ENCODE peak calls at places on chromosomes 6 and 20, in four cellular contexts. One of them, this sample, is unnamed.
A peak's percentile ranks its signal among the peaks of the same experiment; 100 is the strongest.

GRCh38 chr6:87139236-87139635 is 16.1 kb upstream of the ZNF292 start:
- DNase-seq in spleen: no peak
- DNase-seq in SK-N-SH: peak; percentile 42
- DNase-seq in BE2C: peak; percentile 24
- DNase-seq in this sample: peak; percentile 57

GRCh38 chr20:17281478-17281877 is 54.6 kb downstream of the PCSK2 start:
- DNase-seq in BE2C: peak; percentile 57
- DNase-seq in SK-N-SH: peak; percentile 30
- DNase-seq in spleen: no peak
- DNase-seq in this sample: peak; percentile 38

GRCh38 chr20:32727663-32728062 is 15.6 kb downstream of the COMMD7 start:
- DNase-seq in BE2C: no peak
- DNase-seq in spleen: no peak
- DNase-seq in SK-N-SH: no peak
- DNase-seq in this sample: no peak

GRCh38 chr6:149933461-149933860 is 8.4 kb upstream of the ULBP2 start:
- DNase-seq in spleen: no peak
- DNase-seq in SK-N-SH: no peak
- DNase-seq in BE2C: no peak
- DNase-seq in this sample: no peak

GRCh38 chr6:158703121-158703839 is 53.4 kb downstream of the SYTL3 start:
- DNase-seq in spleen: peak; percentile 76
- DNase-seq in SK-N-SH: peak; percentile 36
- DNase-seq in BE2C: no peak
- DNase-seq in this sample: no peak

GRCh38 chr6:128807577-128807976 is 75.4 kb upstream of the LAMA2 start:
- DNase-seq in SK-N-SH: no peak
- DNase-seq in spleen: no peak
- DNase-seq in BE2C: no peak
- DNase-seq in this sample: no peak

GRCh38 chr6:105771313-105771970 is 314.7 kb upstream of the PRDM1 start:
- DNase-seq in BE2C: no peak
- DNase-seq in spleen: no peak
- DNase-seq in SK-N-SH: no peak
- DNase-seq in this sample: no peak

GRCh38 chr6:81950877-81951276 is 198.4 kb upstream of the TENT5A start:
- DNase-seq in SK-N-SH: no peak
- DNase-seq in BE2C: no peak
- DNase-seq in spleen: no peak
- DNase-seq in this sample: no peak

GRCh38 chr20:58550661-58551060 is 35.5 kb upstream of the APCDD1L start:
- DNase-seq in spleen: no peak
- DNase-seq in SK-N-SH: peak; percentile 60
- DNase-seq in BE2C: no peak
- DNase-seq in this sample: peak; percentile 26

GRCh38 chr6:105272783-105273182 is 93.0 kb upstream of the POPDC3 start:
- DNase-seq in BE2C: no peak
- DNase-seq in SK-N-SH: no peak
- DNase-seq in spleen: no peak
- DNase-seq in this sample: peak; percentile 40

GRCh38 chr6:132381381-132381780 is 19.9 kb downstream of the MOXD1 start:
- DNase-seq in SK-N-SH: no peak
- DNase-seq in spleen: no peak
- DNase-seq in BE2C: no peak
- DNase-seq in this sample: no peak

GRCh38 chr20:64143018-64143801 is 21.0 kb upstream of the MYT1 start:
- DNase-seq in spleen: peak; percentile 61
- DNase-seq in BE2C: no peak
- DNase-seq in SK-N-SH: peak; percentile 10
- DNase-seq in this sample: peak; percentile 50

GRCh38 chr6:10692965-10693538 is 1.4 kb downstream of the C6orf52 start:
- DNase-seq in spleen: no peak
- DNase-seq in SK-N-SH: no peak
- DNase-seq in BE2C: no peak
- DNase-seq in this sample: no peak

GRCh38 chr20:54361485-54361884 is 113.9 kb upstream of the DOK5 start:
- DNase-seq in SK-N-SH: no peak
- DNase-seq in spleen: no peak
- DNase-seq in BE2C: no peak
- DNase-seq in this sample: no peak

GRCh38 chr20:7694940-7695567 is 245.2 kb downstream of the HAO1 start:
- DNase-seq in BE2C: no peak
- DNase-seq in SK-N-SH: no peak
- DNase-seq in spleen: no peak
- DNase-seq in this sample: no peak

GRCh38 chr6:10522929-10523573 is 1.9 kb downstream of the GCNT2 start:
- DNase-seq in spleen: no peak
- DNase-seq in BE2C: no peak
- DNase-seq in SK-N-SH: no peak
- DNase-seq in this sample: peak; percentile 59

GRCh38 chr6:159914565-159914923 is 23.8 kb downstream of the MAS1 start:
- DNase-seq in spleen: no peak
- DNase-seq in SK-N-SH: no peak
- DNase-seq in BE2C: no peak
- DNase-seq in this sample: no peak
- H3K27me3 ChIP-seq in spleen: peaks cover 25% of the 10 kb centered on the region
- H3K27me3 ChIP-seq in SK-N-SH: peaks cover 8% of the 10 kb centered on the region
- H3K27me3 ChIP-seq in BE2C: peaks cover 10% of the 10 kb centered on the region
- H3K27me3 ChIP-seq in this sample: no peaks in the 10 kb centered on the region

DNA sequence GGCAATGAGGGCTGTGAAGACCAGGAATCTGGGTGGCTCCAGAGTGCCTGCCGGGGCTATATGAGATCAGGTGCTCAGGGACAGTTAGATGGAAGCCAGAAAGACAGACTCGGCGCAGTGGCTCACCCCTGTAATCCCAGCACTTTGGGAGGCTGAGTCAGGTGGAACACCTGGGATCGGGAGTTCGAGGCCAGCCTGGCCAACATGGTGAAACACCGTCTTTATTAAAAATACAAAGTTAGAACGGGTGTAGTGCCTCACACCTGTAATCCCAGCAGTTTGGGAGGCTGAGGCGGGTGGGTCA is 43.4 kb downstream of the BCAS4 start:
- DNase-seq in spleen: no peak
- DNase-seq in SK-N-SH: no peak
- DNase-seq in BE2C: no peak
- DNase-seq in this sample: no peak
- H3K36me3 ChIP-seq in spleen: no peaks in the 10 kb centered on the region
- H3K36me3 ChIP-seq in SK-N-SH: no peaks in the 10 kb centered on the region
- H3K36me3 ChIP-seq in BE2C: no peaks in the 10 kb centered on the region
- H3K36me3 ChIP-seq in this sample: no peaks in the 10 kb centered on the region

DNA sequence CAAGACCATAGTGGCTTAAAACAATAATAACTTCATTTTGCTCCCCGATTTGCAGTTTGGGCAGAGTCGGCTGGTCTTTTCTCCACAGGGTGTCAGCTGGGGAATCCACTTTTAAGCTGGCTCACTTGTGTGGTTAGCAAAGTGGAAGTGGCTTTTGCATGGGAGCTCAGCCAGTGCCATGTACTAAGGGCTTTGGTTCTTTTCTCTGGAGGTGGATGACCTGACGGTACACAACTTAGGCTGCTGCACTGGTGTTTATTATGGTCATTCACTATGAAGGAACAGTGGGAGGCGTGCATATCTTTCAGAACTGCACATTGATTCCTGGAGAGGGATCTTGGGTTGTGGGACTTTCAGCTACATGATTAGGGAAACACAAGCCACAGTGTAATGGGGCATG is 141.0 kb downstream of the OR2B2 start:
- DNase-seq in SK-N-SH: no peak
- DNase-seq in spleen: no peak
- DNase-seq in BE2C: no peak
- DNase-seq in this sample: no peak
- H3K4me3 ChIP-seq in SK-N-SH: no peak overlapping the region
- H3K4me3 ChIP-seq in spleen: no peak overlapping the region
- H3K4me3 ChIP-seq in BE2C: no peak overlapping the region
- H3K4me3 ChIP-seq in this sample: no peak overlapping the region

DNA sequence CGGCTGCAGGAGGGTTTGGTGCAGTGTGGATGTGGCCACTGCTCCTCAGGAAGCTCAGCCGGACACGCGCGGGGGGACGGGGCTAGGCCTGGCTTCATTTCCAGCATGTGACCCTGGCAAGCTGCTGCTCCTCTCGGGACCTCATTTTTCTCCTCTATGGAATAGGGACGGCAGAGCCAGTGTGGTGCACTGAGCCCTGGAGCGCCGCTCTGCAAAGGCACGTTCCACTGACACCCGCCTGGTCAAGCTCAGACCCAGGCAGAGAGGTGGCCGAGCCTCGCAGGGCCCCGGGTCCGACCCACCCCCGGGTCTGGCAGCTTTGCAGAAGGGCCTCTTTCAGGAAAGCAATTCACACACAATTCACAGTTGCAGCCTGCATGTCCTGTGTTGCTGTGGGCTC is 56.7 kb upstream of the SLCO4A1 start:
- DNase-seq in SK-N-SH: no peak
- DNase-seq in BE2C: no peak
- DNase-seq in spleen: no peak
- DNase-seq in this sample: no peak
- H3K27me3 ChIP-seq in SK-N-SH: no peaks in the 10 kb centered on the region
- H3K27me3 ChIP-seq in BE2C: no peaks in the 10 kb centered on the region
- H3K27me3 ChIP-seq in spleen: peaks cover 84% of the 10 kb centered on the region
- H3K27me3 ChIP-seq in this sample: no peaks in the 10 kb centered on the region

GRCh38 chr6:37812835-37813234 is 6.7 kb upstream of the ZFAND3 start:
- DNase-seq in BE2C: no peak
- DNase-seq in spleen: no peak
- DNase-seq in SK-N-SH: no peak
- DNase-seq in this sample: no peak
- H3K36me3 ChIP-seq in BE2C: no peaks in the 10 kb centered on the region
- H3K36me3 ChIP-seq in spleen: no peaks in the 10 kb centered on the region
- H3K36me3 ChIP-seq in SK-N-SH: no peaks in the 10 kb centered on the region
- H3K36me3 ChIP-seq in this sample: no peaks in the 10 kb centered on the region

DNA sequence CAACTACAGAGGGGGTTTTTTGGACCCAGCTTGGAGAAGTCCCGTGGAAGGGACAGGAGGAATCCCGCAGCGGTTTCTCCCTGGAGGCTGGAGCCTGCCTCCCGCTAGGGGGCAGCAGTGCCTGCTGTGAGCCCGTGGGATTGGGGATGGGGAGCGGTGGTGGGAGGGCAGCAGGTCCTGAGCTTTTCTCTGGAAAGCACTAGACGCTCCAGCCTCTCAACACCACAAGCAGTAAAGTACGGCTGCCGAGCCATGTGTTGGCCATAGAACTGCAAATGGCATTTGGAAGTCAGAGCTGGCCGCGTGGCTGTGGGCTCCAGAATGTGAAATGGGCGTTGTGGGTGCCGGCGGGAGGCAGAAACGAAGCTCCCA is 47.8 kb downstream of the GMPR start:
- DNase-seq in spleen: no peak
- DNase-seq in SK-N-SH: peak; percentile 72
- DNase-seq in BE2C: peak; percentile 76
- DNase-seq in this sample: peak; percentile 93
- H3K4me3 ChIP-seq in spleen: no peak overlapping the region
- H3K4me3 ChIP-seq in SK-N-SH: no peak overlapping the region
- H3K4me3 ChIP-seq in BE2C: no peak overlapping the region
- H3K4me3 ChIP-seq in this sample: peak overlapping the region; percentile 10

GRCh38 chr6:26115226-26115625 is 28.0 kb downstream of the HFE start:
- DNase-seq in spleen: no peak
- DNase-seq in BE2C: no peak
- DNase-seq in SK-N-SH: no peak
- DNase-seq in this sample: no peak
- H3K27me3 ChIP-seq in spleen: no peaks in the 10 kb centered on the region
- H3K27me3 ChIP-seq in BE2C: no peaks in the 10 kb centered on the region
- H3K27me3 ChIP-seq in SK-N-SH: no peaks in the 10 kb centered on the region
- H3K27me3 ChIP-seq in this sample: no peaks in the 10 kb centered on the region

DNA sequence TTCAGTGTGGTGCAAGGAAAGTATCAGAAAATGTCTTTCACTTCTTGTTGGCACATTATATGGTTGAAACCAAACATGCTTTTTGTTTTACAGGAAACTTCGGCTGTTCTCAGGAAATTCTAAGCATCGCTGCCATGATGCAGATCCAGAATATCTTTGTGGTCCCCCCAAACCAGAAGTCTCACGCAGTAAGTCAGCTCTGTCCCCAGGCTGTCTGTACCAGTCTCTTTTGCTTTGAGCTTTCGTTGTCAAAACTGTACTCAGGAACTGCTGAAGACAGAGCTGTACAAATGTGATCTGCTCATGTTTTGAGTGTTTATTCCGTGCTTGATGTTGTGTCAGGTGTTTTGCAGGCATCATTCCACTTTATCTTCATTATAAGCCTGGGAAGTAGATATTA is 59.6 kb downstream of the DHX35 start:
- DNase-seq in SK-N-SH: no peak
- DNase-seq in BE2C: no peak
- DNase-seq in spleen: no peak
- DNase-seq in this sample: no peak
- H3K36me3 ChIP-seq in SK-N-SH: peaks cover 66% of the 10 kb centered on the region
- H3K36me3 ChIP-seq in BE2C: peaks cover 55% of the 10 kb centered on the region
- H3K36me3 ChIP-seq in spleen: peaks cover 53% of the 10 kb centered on the region
- H3K36me3 ChIP-seq in this sample: peaks cover 22% of the 10 kb centered on the region

DNA sequence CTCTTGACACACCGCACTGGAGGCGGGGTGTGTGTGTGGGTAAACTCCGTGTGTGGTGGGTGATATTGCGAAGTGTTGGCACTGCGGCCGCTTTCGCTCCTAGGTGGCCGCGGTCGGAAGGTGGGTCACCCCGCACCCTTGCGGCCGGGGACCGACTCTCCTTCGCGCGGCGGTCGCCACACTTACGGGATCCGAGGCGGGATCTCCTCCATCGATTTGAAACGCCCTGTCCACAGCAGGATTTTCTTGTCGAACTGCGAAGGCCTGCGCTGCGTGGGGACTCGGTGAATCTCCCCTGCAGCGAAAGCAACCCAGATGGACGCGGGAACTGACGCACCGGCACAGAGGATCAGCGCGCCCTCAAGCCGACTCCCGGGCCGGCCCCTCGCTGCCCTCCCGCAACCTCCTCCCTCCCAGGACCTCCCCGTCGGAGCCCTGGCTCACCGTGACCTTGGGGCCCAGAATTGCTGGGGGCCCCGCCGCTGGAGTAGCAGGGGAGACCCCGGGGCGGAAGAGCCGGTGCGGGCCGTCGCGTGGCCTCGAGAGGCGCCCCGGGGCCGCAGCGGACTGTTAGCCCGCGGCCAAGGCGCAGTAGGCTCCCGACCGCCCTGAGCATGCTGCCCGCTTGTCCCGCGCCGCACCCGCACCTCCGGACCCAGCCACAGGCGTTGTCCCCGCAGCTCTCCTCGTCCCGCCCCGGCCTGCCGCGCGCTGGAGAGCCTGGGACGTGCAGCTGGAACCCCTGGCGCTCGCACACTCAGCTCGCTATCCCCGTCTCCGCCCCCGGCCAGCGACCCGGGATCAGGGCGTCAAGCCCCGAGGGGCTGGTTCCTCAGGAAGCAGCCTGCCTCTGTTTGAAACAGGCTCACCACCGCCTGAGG is at the start of gene FAM162B:
- DNase-seq in SK-N-SH: peak; percentile 69
- DNase-seq in spleen: no peak
- DNase-seq in BE2C: no peak
- DNase-seq in this sample: peak; percentile 82
- H3K4me3 ChIP-seq in SK-N-SH: peak within 1 kb of the TSS; percentile 19
- H3K4me3 ChIP-seq in spleen: peak within 1 kb of the TSS; percentile 44
- H3K4me3 ChIP-seq in BE2C: no peak within 1 kb of the TSS
- H3K4me3 ChIP-seq in this sample: peak within 1 kb of the TSS; percentile 56

GRCh38 chr20:23039136-23039875 is 4.2 kb downstream of the SSTR4 start:
- DNase-seq in spleen: no peak
- DNase-seq in BE2C: no peak
- DNase-seq in SK-N-SH: no peak
- DNase-seq in this sample: no peak

GRCh38 chr20:23036371-23036770 is 1.3 kb downstream of the SSTR4 start:
- DNase-seq in BE2C: no peak
- DNase-seq in spleen: no peak
- DNase-seq in SK-N-SH: no peak
- DNase-seq in this sample: no peak

GRCh38 chr20:23034721-23035671 is at the start of gene SSTR4:
- DNase-seq in BE2C: no peak
- DNase-seq in SK-N-SH: no peak
- DNase-seq in spleen: no peak
- DNase-seq in this sample: peak; percentile 87

GRCh38 chr20:23035731-23036130 is 619 bp downstream of the SSTR4 start:
- DNase-seq in BE2C: no peak
- DNase-seq in SK-N-SH: no peak
- DNase-seq in spleen: no peak
- DNase-seq in this sample: no peak

GRCh38 chr20:23037017-23037481 is 1.9 kb downstream of the SSTR4 start:
- DNase-seq in spleen: no peak
- DNase-seq in BE2C: no peak
- DNase-seq in SK-N-SH: no peak
- DNase-seq in this sample: no peak
- H3K27me3 ChIP-seq in spleen: peaks cover 71% of the 10 kb centered on the region
- H3K27me3 ChIP-seq in BE2C: no peaks in the 10 kb centered on the region
- H3K27me3 ChIP-seq in SK-N-SH: peaks cover 83% of the 10 kb centered on the region
- H3K27me3 ChIP-seq in this sample: peaks cover 23% of the 10 kb centered on the region

This sample was measured in H7.